ENCODE peak calls at places on chromosomes 5 and 9, in nine cellular contexts. G, L, A, Y, V, H, W, P and C are unnamed samples.
A peak's percentile ranks its signal among the peaks of the same experiment; 100 is the strongest.

GRCh38 chr5:118891252-118891651 is 97.1 kb downstream of the DTWD2 start:
- DNase-seq in G (peak; percentile 43), L (no peak), A (no peak), Y (no peak), V (no peak), H (no peak), W (no peak), P (no peak), C (no peak)

GRCh38 chr5:5419291-5420210 is 2.9 kb upstream of the ICE1 start:
- DNase-seq in G (peak; percentile 82), L (no peak), A (peak; percentile 39), Y (peak; percentile 91), V (no peak), H (no peak), W (no peak), P (no peak), C (no peak)

GRCh38 chr9:113632776-113633590 is 169.5 kb downstream of the RGS3 start:
- DNase-seq in G (no peak), L (peak; percentile 45), A (no peak), Y (no peak), V (no peak), H (no peak), W (no peak), P (no peak), C (no peak)

GRCh38 chr5:124604419-124604818 is 142.0 kb downstream of the ZNF608 start:
- DNase-seq in G (no peak), L (no peak), A (no peak), Y (no peak), V (no peak), H (no peak), W (no peak), P (no peak), C (no peak)

GRCh38 chr5:122756263-122756911 is 18.5 kb upstream of the SNX2 start:
- DNase-seq in G (no peak), L (no peak), A (no peak), Y (no peak), V (no peak), H (no peak), W (no peak), P (no peak), C (no peak)

GRCh38 chr5:34833991-34834793 is 4.8 kb upstream of the TTC23L start:
- DNase-seq in G (no peak), L (no peak), A (no peak), Y (no peak), V (no peak), H (no peak), W (no peak), P (no peak), C (no peak)

GRCh38 chr5:141001854-141002666 is 35.8 kb downstream of the PCDHAC2 start:
- DNase-seq in G (peak; percentile 40), L (peak; percentile 70), A (no peak), Y (peak; percentile 74), V (no peak), H (no peak), W (peak; percentile 36), P (peak; percentile 25), C (no peak)

GRCh38 chr5:74054139-74054538 is 428.1 kb downstream of the ARHGEF28 start:
- DNase-seq in G (no peak), L (no peak), A (no peak), Y (peak; percentile 69), V (no peak), H (no peak), W (no peak), P (no peak), C (no peak)

GRCh38 chr5:78331523-78332080 is 28.8 kb upstream of the SCAMP1 start:
- DNase-seq in G (no peak), L (no peak), A (no peak), Y (no peak), V (no peak), H (no peak), W (no peak), P (no peak), C (no peak)

GRCh38 chr5:469752-470483 is 26.9 kb downstream of the EXOC3 start:
- DNase-seq in G (no peak), L (peak; percentile 60), A (no peak), Y (no peak), V (no peak), H (no peak), W (no peak), P (no peak), C (no peak)

GRCh38 chr5:127930311-127930710 is 153.3 kb upstream of the SLC12A2 start:
- DNase-seq in G (no peak), L (no peak), A (no peak), Y (no peak), V (no peak), H (no peak), W (no peak), P (no peak), C (no peak)

GRCh38 chr9:121568541-121569265 is 69.1 kb upstream of the GGTA1 start:
- DNase-seq in G (no peak), L (no peak), A (no peak), Y (no peak), V (no peak), H (no peak), W (no peak), P (peak; percentile 52), C (no peak)

GRCh38 chr9:135980926-135981630 is 19.9 kb upstream of the UBAC1 start:
- DNase-seq in G (no peak), L (no peak), A (no peak), Y (no peak), V (no peak), H (no peak), W (no peak), P (peak; percentile 93), C (no peak)

GRCh38 chr5:88707216-88707965 is 175.6 kb downstream of the MEF2C start:
- DNase-seq in G (no peak), L (no peak), A (no peak), Y (no peak), V (no peak), H (no peak), W (no peak), P (no peak), C (no peak)

GRCh38 chr5:80704221-80704620 is 49.4 kb upstream of the DHFR start:
- DNase-seq in G (no peak), L (no peak), A (no peak), Y (no peak), V (no peak), H (no peak), W (no peak), P (no peak), C (no peak)

GRCh38 chr5:74587300-74587699 is 53.2 kb downstream of the ENC1 start:
- DNase-seq in G (no peak), L (no peak), A (no peak), Y (no peak), V (no peak), H (no peak), W (no peak), P (no peak), C (no peak)

GRCh38 chr5:72203251-72203845 is 96.1 kb downstream of the MAP1B start:
- DNase-seq in G (no peak), L (no peak), A (no peak), Y (no peak), V (no peak), H (no peak), W (no peak), P (no peak), C (no peak)

GRCh38 chr9:127506814-127507750 is 55.8 kb downstream of the LRSAM1 start:
- DNase-seq in G (no peak), L (peak; percentile 63), A (peak; percentile 60), Y (no peak), V (no peak), H (no peak), W (no peak), P (no peak), C (no peak)

GRCh38 chr5:20972419-20972925 is 984.5 kb upstream of the CDH18 start:
- DNase-seq in G (no peak), L (peak; percentile 67), A (no peak), Y (peak; percentile 91), V (no peak), H (no peak), W (peak; percentile 38), P (peak; percentile 32), C (no peak)

GRCh38 chr9:110266786-110267185 is 10.5 kb upstream of the TXN start:
- DNase-seq in G (no peak), L (no peak), A (peak; percentile 78), Y (no peak), V (no peak), H (no peak), W (no peak), P (no peak), C (no peak)

GRCh38 chr9:86202338-86202882 is 57.0 kb downstream of the C9orf153 start:
- DNase-seq in G (peak; percentile 51), L (no peak), A (peak; percentile 78), Y (peak; percentile 17), V (no peak), H (no peak), W (no peak), P (peak; percentile 30), C (no peak)

GRCh38 chr5:93596676-93597441 is 13.8 kb downstream of the NR2F1 start:
- DNase-seq in G (no peak), L (peak; percentile 74), A (peak; percentile 8), Y (peak; percentile 79), V (no peak), H (no peak), W (no peak), P (no peak), C (no peak)

GRCh38 chr9:109974143-109974917 is 194.3 kb downstream of the PALM2AKAP2 start:
- DNase-seq in G (no peak), L (no peak), A (no peak), Y (no peak), V (no peak), H (no peak), W (no peak), P (peak; percentile 39), C (no peak)

GRCh38 chr9:126723807-126724172 is 81.0 kb upstream of the ZBTB43 start:
- DNase-seq in G (peak; percentile 30), L (no peak), A (no peak), Y (peak; percentile 48), V (no peak), H (no peak), W (no peak), P (no peak), C (no peak)

GRCh38 chr9:113516840-113517577 is 53.5 kb downstream of the RGS3 start:
- DNase-seq in G (no peak), L (no peak), A (no peak), Y (no peak), V (no peak), H (peak; percentile 24), W (no peak), P (no peak), C (peak; percentile 59)

GRCh38 chr5:78698218-78698751 is 49.7 kb upstream of the LHFPL2 start:
- DNase-seq in G (no peak), L (no peak), A (no peak), Y (no peak), V (no peak), H (no peak), W (no peak), P (no peak), C (no peak)

GRCh38 chr5:37110128-37110527 is 139.0 kb downstream of the CPLANE1 start:
- DNase-seq in G (no peak), L (no peak), A (no peak), Y (no peak), V (no peak), H (no peak), W (no peak), P (no peak), C (no peak)